ENCODE peak calls at places on chromosomes 12 and 14, in four cellular contexts. U is upper lobe of right lung; Y is CD8-positive, alpha-beta T cell; G is heart right ventricle. F is an unnamed sample.

GRCh38 chr12:7127916-7128626 is 618 bp downstream of the RBP5 start:
- ATAC-seq in U (no peak), Y (no peak), G (no peak), F (no peak)

GRCh38 chr12:65335021-65335714 is 56.7 kb downstream of the MSRB3 start:
- ATAC-seq in U (peak), Y (no peak), G (peak), F (no peak)

GRCh38 chr12:1272132-1272531 is 281.1 kb downstream of the ERC1 start:
- ATAC-seq in U (no peak), Y (peak), G (peak), F (peak)

GRCh38 chr14:102928412-102929348 is 6.2 kb downstream of the AMN start:
- ATAC-seq in U (peak), Y (peak), G (peak), F (peak)

GRCh38 chr14:93246534-93246933 is 39.5 kb downstream of the UBR7 start:
- ATAC-seq in U (no peak), Y (no peak), G (no peak), F (no peak)

GRCh38 chr14:36826614-36827013 is 165.0 kb downstream of the PAX9 start:
- ATAC-seq in U (no peak), Y (no peak), G (no peak), F (no peak)

GRCh38 chr12:19482551-19483109 is 43.3 kb downstream of the AEBP2 start:
- ATAC-seq in U (peak), Y (peak), G (peak), F (peak)

GRCh38 chr12:108508243-108508642 is 6.8 kb upstream of the FICD start:
- ATAC-seq in U (no peak), Y (no peak), G (no peak), F (peak)

GRCh38 chr12:3034067-3034750 is 43.0 kb upstream of the TSPAN9 start:
- ATAC-seq in U (peak), Y (no peak), G (peak), F (peak)

GRCh38 chr12:95316798-95317197 is 99.2 kb downstream of the VEZT start:
- ATAC-seq in U (no peak), Y (no peak), G (no peak), F (no peak)

GRCh38 chr12:124715121-124715990 is 147.9 kb upstream of the NCOR2 start:
- ATAC-seq in U (no peak), Y (no peak), G (no peak), F (no peak)

GRCh38 chr14:20415723-20416622 is 2.7 kb upstream of the TEP1 start:
- ATAC-seq in U (peak), Y (peak), G (no peak), F (peak)

GRCh38 chr12:40117818-40118217 is 11.9 kb upstream of the SLC2A13 start:
- ATAC-seq in U (no peak), Y (no peak), G (no peak), F (peak)

GRCh38 chr14:86943391-86944365 is 1049.3 kb downstream of the GALC start:
- ATAC-seq in U (no peak), Y (no peak), G (no peak), F (no peak)

GRCh38 chr12:46486588-46486987 is 114.0 kb upstream of the SLC38A2 start:
- ATAC-seq in U (peak), Y (no peak), G (no peak), F (no peak)

GRCh38 chr14:103385994-103386491 is 828 bp downstream of the MARK3 start:
- ATAC-seq in U (peak), Y (no peak), G (peak), F (no peak)

GRCh38 chr12:10291030-10291429 is 16.6 kb upstream of the KLRD1 start:
- ATAC-seq in U (no peak), Y (no peak), G (no peak), F (no peak)

GRCh38 chr12:113722747-113723146 is 243.4 kb downstream of the RBM19 start:
- ATAC-seq in U (no peak), Y (no peak), G (no peak), F (no peak)

GRCh38 chr12:76374395-76375020 is 26.3 kb upstream of the BBS10 start:
- ATAC-seq in U (no peak), Y (no peak), G (no peak), F (peak)

GRCh38 chr14:33802737-33803136 is 148.1 kb downstream of the EGLN3 start:
- ATAC-seq in U (no peak), Y (no peak), G (no peak), F (no peak)

GRCh38 chr12:80299976-80300375 is 144.1 kb upstream of the PTPRQ start:
- ATAC-seq in U (no peak), Y (no peak), G (no peak), F (peak)

GRCh38 chr14:57346741-57347140 is 43.6 kb upstream of the NAA30 start:
- ATAC-seq in U (no peak), Y (no peak), G (no peak), F (no peak)

GRCh38 chr14:31945074-31945613 is 132.0 kb upstream of the ARHGAP5 start:
- ATAC-seq in U (no peak), Y (peak), G (peak), F (peak)